ENCODE peak calls at places on chromosomes 13 and 19, in six cellular contexts. One of them, this sample, is unnamed.

GRCh38 chr19:38404858-38405257 is 2.0 kb downstream of the FAM98C start:
- DNase-seq in heart left ventricle: no peak
- DNase-seq in BJ: no peak
- DNase-seq in CD8-positive, alpha-beta memory T cell: no peak
- DNase-seq in IMR-90: no peak
- DNase-seq in uterus: no peak
- DNase-seq in this sample: no peak

GRCh38 chr19:55694656-55695491 is 19.8 kb downstream of the EPN1 start:
- DNase-seq in heart left ventricle: peak; percentile 18
- DNase-seq in BJ: no peak
- DNase-seq in CD8-positive, alpha-beta memory T cell: no peak
- DNase-seq in IMR-90: no peak
- DNase-seq in uterus: no peak
- DNase-seq in this sample: no peak

GRCh38 chr13:79311456-79311855 is 94.6 kb downstream of the RBM26 start:
- DNase-seq in heart left ventricle: no peak
- DNase-seq in BJ: no peak
- DNase-seq in CD8-positive, alpha-beta memory T cell: no peak
- DNase-seq in IMR-90: peak; percentile 69
- DNase-seq in uterus: no peak
- DNase-seq in this sample: no peak

GRCh38 chr19:29545866-29546582 is 20.2 kb downstream of the VSTM2B start:
- DNase-seq in heart left ventricle: no peak
- DNase-seq in BJ: no peak
- DNase-seq in CD8-positive, alpha-beta memory T cell: no peak
- DNase-seq in IMR-90: no peak
- DNase-seq in uterus: peak; percentile 0
- DNase-seq in this sample: no peak

GRCh38 chr13:110119943-110120905 is 186.7 kb downstream of the COL4A1 start:
- DNase-seq in heart left ventricle: peak; percentile 26
- DNase-seq in BJ: no peak
- DNase-seq in CD8-positive, alpha-beta memory T cell: no peak
- DNase-seq in IMR-90: peak; percentile 41
- DNase-seq in uterus: no peak
- DNase-seq in this sample: no peak

GRCh38 chr19:10742494-10742893 is 24.6 kb downstream of the DNM2 start:
- DNase-seq in heart left ventricle: no peak
- DNase-seq in BJ: no peak
- DNase-seq in CD8-positive, alpha-beta memory T cell: no peak
- DNase-seq in IMR-90: no peak
- DNase-seq in uterus: no peak
- DNase-seq in this sample: no peak

GRCh38 chr19:36916991-36917390 is 859 bp downstream of the ZNF568 start:
- DNase-seq in heart left ventricle: peak; percentile 24
- DNase-seq in BJ: peak; percentile 1
- DNase-seq in CD8-positive, alpha-beta memory T cell: no peak
- DNase-seq in IMR-90: peak; percentile 33
- DNase-seq in uterus: no peak
- DNase-seq in this sample: no peak

GRCh38 chr19:49073514-49074378 is 1.2 kb upstream of the KCNA7 start:
- DNase-seq in heart left ventricle: no peak
- DNase-seq in BJ: no peak
- DNase-seq in CD8-positive, alpha-beta memory T cell: no peak
- DNase-seq in IMR-90: no peak
- DNase-seq in uterus: no peak
- DNase-seq in this sample: no peak

GRCh38 chr13:99442273-99442895 is 58.9 kb upstream of the TM9SF2 start:
- DNase-seq in heart left ventricle: no peak
- DNase-seq in BJ: no peak
- DNase-seq in CD8-positive, alpha-beta memory T cell: peak; percentile 62
- DNase-seq in IMR-90: peak; percentile 45
- DNase-seq in uterus: no peak
- DNase-seq in this sample: no peak

GRCh38 chr19:32498641-32499200 is 82.3 kb upstream of the PDCD5 start:
- DNase-seq in heart left ventricle: no peak
- DNase-seq in BJ: no peak
- DNase-seq in CD8-positive, alpha-beta memory T cell: no peak
- DNase-seq in IMR-90: no peak
- DNase-seq in uterus: no peak
- DNase-seq in this sample: no peak

GRCh38 chr19:36579255-36579654 is 6.2 kb upstream of the ZNF529 start:
- DNase-seq in heart left ventricle: no peak
- DNase-seq in BJ: no peak
- DNase-seq in CD8-positive, alpha-beta memory T cell: no peak
- DNase-seq in IMR-90: no peak
- DNase-seq in uterus: no peak
- DNase-seq in this sample: no peak

GRCh38 chr13:59734393-59734792 is 429.3 kb downstream of the DIAPH3 start:
- DNase-seq in heart left ventricle: no peak
- DNase-seq in BJ: no peak
- DNase-seq in CD8-positive, alpha-beta memory T cell: no peak
- DNase-seq in IMR-90: no peak
- DNase-seq in uterus: no peak
- DNase-seq in this sample: no peak

GRCh38 chr13:45367995-45368394 is 27.0 kb upstream of the TPT1 start:
- DNase-seq in heart left ventricle: no peak
- DNase-seq in BJ: no peak
- DNase-seq in CD8-positive, alpha-beta memory T cell: no peak
- DNase-seq in IMR-90: no peak
- DNase-seq in uterus: no peak
- DNase-seq in this sample: no peak

GRCh38 chr13:102517959-102518358 is 78.8 kb upstream of the TPP2 start:
- DNase-seq in heart left ventricle: no peak
- DNase-seq in BJ: no peak
- DNase-seq in CD8-positive, alpha-beta memory T cell: no peak
- DNase-seq in IMR-90: no peak
- DNase-seq in uterus: no peak
- DNase-seq in this sample: no peak

GRCh38 chr13:90302113-90302512 is 1045.4 kb upstream of the MIR17HG start:
- DNase-seq in heart left ventricle: no peak
- DNase-seq in BJ: peak; percentile 21
- DNase-seq in CD8-positive, alpha-beta memory T cell: no peak
- DNase-seq in IMR-90: peak; percentile 10
- DNase-seq in uterus: no peak
- DNase-seq in this sample: no peak

GRCh38 chr19:18533058-18533457 is 10.3 kb downstream of the FKBP8 start:
- DNase-seq in heart left ventricle: no peak
- DNase-seq in BJ: no peak
- DNase-seq in CD8-positive, alpha-beta memory T cell: no peak
- DNase-seq in IMR-90: no peak
- DNase-seq in uterus: no peak
- DNase-seq in this sample: no peak

GRCh38 chr19:7533281-7533819 is 2.2 kb upstream of the PNPLA6 start:
- DNase-seq in heart left ventricle: peak; percentile 82
- DNase-seq in BJ: no peak
- DNase-seq in CD8-positive, alpha-beta memory T cell: no peak
- DNase-seq in IMR-90: peak; percentile 28
- DNase-seq in uterus: peak; percentile 82
- DNase-seq in this sample: peak; percentile 51

GRCh38 chr13:113997845-113998751 is 24.2 kb upstream of the C13orf46 start:
- DNase-seq in heart left ventricle: peak; percentile 76
- DNase-seq in BJ: peak; percentile 10
- DNase-seq in CD8-positive, alpha-beta memory T cell: no peak
- DNase-seq in IMR-90: peak; percentile 79
- DNase-seq in uterus: peak; percentile 59
- DNase-seq in this sample: no peak

GRCh38 chr13:104098421-104098820 is 1032.2 kb upstream of the SLC10A2 start:
- DNase-seq in heart left ventricle: no peak
- DNase-seq in BJ: no peak
- DNase-seq in CD8-positive, alpha-beta memory T cell: no peak
- DNase-seq in IMR-90: no peak
- DNase-seq in uterus: no peak
- DNase-seq in this sample: no peak

GRCh38 chr13:27958928-27959539 is 10.1 kb downstream of the CDX2 start:
- DNase-seq in heart left ventricle: no peak
- DNase-seq in BJ: no peak
- DNase-seq in CD8-positive, alpha-beta memory T cell: no peak
- DNase-seq in IMR-90: no peak
- DNase-seq in uterus: no peak
- DNase-seq in this sample: no peak

DNA sequence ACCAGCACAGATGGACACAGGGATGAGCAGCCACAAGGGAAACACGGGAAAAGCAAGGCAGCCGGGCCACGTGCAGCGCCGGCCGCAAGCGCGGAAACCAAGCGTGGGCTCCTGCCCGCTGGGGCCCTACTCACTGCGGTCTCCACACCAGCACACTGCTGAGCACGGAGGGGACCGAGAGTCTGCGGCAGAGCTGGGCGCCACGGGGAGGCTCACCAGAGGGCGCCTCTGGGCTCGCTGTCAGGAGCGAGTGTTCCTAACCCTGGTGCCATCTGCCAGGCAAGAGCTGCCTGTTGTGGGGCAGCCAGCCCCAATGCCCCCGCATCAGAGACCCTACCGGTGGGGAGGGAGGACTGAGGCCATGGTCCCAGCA is 26.5 kb downstream of the MPND start:
- DNase-seq in heart left ventricle: peak; percentile 65
- DNase-seq in BJ: no peak
- DNase-seq in CD8-positive, alpha-beta memory T cell: peak; percentile 63
- DNase-seq in IMR-90: peak; percentile 26
- DNase-seq in uterus: no peak
- DNase-seq in this sample: no peak
- H3K36me3 ChIP-seq in heart left ventricle: no peaks in the 10 kb centered on the region
- H3K36me3 ChIP-seq in BJ: peaks cover 18% of the 10 kb centered on the region
- H3K36me3 ChIP-seq in CD8-positive, alpha-beta memory T cell: peaks cover 5% of the 10 kb centered on the region
- H3K36me3 ChIP-seq in IMR-90: peaks cover 25% of the 10 kb centered on the region
- H3K36me3 ChIP-seq in uterus: no peaks in the 10 kb centered on the region
- H3K36me3 ChIP-seq in this sample: peaks cover 21% of the 10 kb centered on the region

GRCh38 chr13:50127017-50127725 is 111.9 kb downstream of the KCNRG start:
- DNase-seq in heart left ventricle: peak; percentile 62
- DNase-seq in BJ: no peak
- DNase-seq in CD8-positive, alpha-beta memory T cell: peak; percentile 50
- DNase-seq in IMR-90: peak; percentile 50
- DNase-seq in uterus: peak; percentile 49
- DNase-seq in this sample: no peak
- H3K27me3 ChIP-seq in heart left ventricle: peaks cover 11% of the 10 kb centered on the region
- H3K27me3 ChIP-seq in BJ: peaks cover 24% of the 10 kb centered on the region
- H3K27me3 ChIP-seq in CD8-positive, alpha-beta memory T cell: peaks cover 39% of the 10 kb centered on the region
- H3K27me3 ChIP-seq in IMR-90: peaks cover 10% of the 10 kb centered on the region
- H3K27me3 ChIP-seq in uterus: peaks cover 20% of the 10 kb centered on the region
- H3K27me3 ChIP-seq in this sample: no peaks in the 10 kb centered on the region

GRCh38 chr19:633068-633785 is at the start of gene POLRMT:
- DNase-seq in heart left ventricle: peak; percentile 99
- DNase-seq in BJ: peak; percentile 89
- DNase-seq in CD8-positive, alpha-beta memory T cell: peak; percentile 97
- DNase-seq in IMR-90: peak; percentile 98
- DNase-seq in uterus: peak; percentile 98
- DNase-seq in this sample: peak; percentile 97
- H3K4me3 ChIP-seq in heart left ventricle: peak within 1 kb of the TSS; percentile 97
- H3K4me3 ChIP-seq in BJ: peak within 1 kb of the TSS; percentile 80
- H3K4me3 ChIP-seq in CD8-positive, alpha-beta memory T cell: peak within 1 kb of the TSS; percentile 61
- H3K4me3 ChIP-seq in IMR-90: peak within 1 kb of the TSS; percentile 66
- H3K4me3 ChIP-seq in uterus: peak within 1 kb of the TSS; percentile 64
- H3K4me3 ChIP-seq in this sample: peak within 1 kb of the TSS; percentile 88

GRCh38 chr19:52200044-52200443 is 10.2 kb downstream of the PPP2R1A start:
- DNase-seq in heart left ventricle: peak; percentile 33
- DNase-seq in BJ: peak; percentile 55
- DNase-seq in CD8-positive, alpha-beta memory T cell: no peak
- DNase-seq in IMR-90: peak; percentile 78
- DNase-seq in uterus: peak; percentile 57
- DNase-seq in this sample: no peak

GRCh38 chr19:52198678-52199077 is 8.8 kb downstream of the PPP2R1A start:
- DNase-seq in heart left ventricle: no peak
- DNase-seq in BJ: no peak
- DNase-seq in CD8-positive, alpha-beta memory T cell: no peak
- DNase-seq in IMR-90: no peak
- DNase-seq in uterus: no peak
- DNase-seq in this sample: no peak

GRCh38 chr19:52191951-52192350 is 2.1 kb downstream of the PPP2R1A start:
- DNase-seq in heart left ventricle: peak; percentile 51
- DNase-seq in BJ: no peak
- DNase-seq in CD8-positive, alpha-beta memory T cell: no peak
- DNase-seq in IMR-90: no peak
- DNase-seq in uterus: no peak
- DNase-seq in this sample: no peak

GRCh38 chr19:52197964-52198363 is 8.1 kb downstream of the PPP2R1A start:
- DNase-seq in heart left ventricle: no peak
- DNase-seq in BJ: no peak
- DNase-seq in CD8-positive, alpha-beta memory T cell: no peak
- DNase-seq in IMR-90: no peak
- DNase-seq in uterus: no peak
- DNase-seq in this sample: no peak

DNA sequence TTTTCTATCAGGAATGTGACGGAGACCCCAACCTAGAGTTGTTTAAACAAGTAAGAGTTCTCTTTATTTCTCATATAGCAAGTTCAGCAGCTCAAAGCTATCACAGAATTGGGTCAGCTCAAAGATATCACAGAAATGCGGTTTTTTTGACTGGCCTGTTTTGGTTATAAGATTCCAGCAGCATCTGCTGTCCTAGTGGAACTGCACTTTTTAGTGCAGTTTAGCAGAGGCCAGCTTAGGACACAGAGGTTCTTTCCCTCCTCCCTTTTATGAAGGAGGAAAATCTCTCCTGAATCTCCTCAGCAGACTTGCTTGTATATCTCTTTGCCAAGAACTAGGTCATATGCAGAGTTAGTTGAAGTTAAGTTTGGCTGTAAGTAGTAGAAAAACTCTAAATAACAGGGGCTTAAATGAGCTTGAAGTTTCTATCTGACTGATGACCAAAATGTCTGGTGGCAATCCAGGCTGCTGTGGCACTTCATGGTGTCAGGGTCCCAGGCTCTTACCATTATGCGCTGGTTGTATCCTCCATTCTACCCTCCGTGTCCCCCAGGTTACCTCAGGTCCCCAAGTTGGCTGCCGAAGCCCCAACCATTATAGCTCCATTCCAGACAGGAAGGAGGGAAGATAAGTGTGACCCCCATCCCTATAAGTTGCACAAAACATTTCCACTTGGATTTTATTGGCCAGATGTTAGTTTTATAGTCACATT is 6.6 kb downstream of the PPP2R1A start:
- DNase-seq in heart left ventricle: no peak
- DNase-seq in BJ: no peak
- DNase-seq in CD8-positive, alpha-beta memory T cell: no peak
- DNase-seq in IMR-90: peak; percentile 62
- DNase-seq in uterus: no peak
- DNase-seq in this sample: no peak
- H3K36me3 ChIP-seq in heart left ventricle: no peaks in the 10 kb centered on the region
- H3K36me3 ChIP-seq in BJ: peaks cover 10% of the 10 kb centered on the region
- H3K36me3 ChIP-seq in CD8-positive, alpha-beta memory T cell: peaks cover 40% of the 10 kb centered on the region
- H3K36me3 ChIP-seq in IMR-90: peaks cover 52% of the 10 kb centered on the region
- H3K36me3 ChIP-seq in uterus: no peaks in the 10 kb centered on the region
- H3K36me3 ChIP-seq in this sample: peaks cover 17% of the 10 kb centered on the region

GRCh38 chr19:34034318-34034846 is 137.9 kb upstream of the LSM14A start:
- DNase-seq in heart left ventricle: no peak
- DNase-seq in BJ: no peak
- DNase-seq in CD8-positive, alpha-beta memory T cell: no peak
- DNase-seq in IMR-90: no peak
- DNase-seq in uterus: no peak
- DNase-seq in this sample: no peak
- H3K27me3 ChIP-seq in heart left ventricle: peaks cover 5% of the 10 kb centered on the region
- H3K27me3 ChIP-seq in BJ: no peaks in the 10 kb centered on the region
- H3K27me3 ChIP-seq in CD8-positive, alpha-beta memory T cell: no peaks in the 10 kb centered on the region
- H3K27me3 ChIP-seq in IMR-90: no peaks in the 10 kb centered on the region
- H3K27me3 ChIP-seq in uterus: no peaks in the 10 kb centered on the region
- H3K27me3 ChIP-seq in this sample: no peaks in the 10 kb centered on the region

GRCh38 chr19:14550201-14550754 is 20.9 kb downstream of the TECR start:
- DNase-seq in heart left ventricle: peak; percentile 42
- DNase-seq in BJ: no peak
- DNase-seq in CD8-positive, alpha-beta memory T cell: no peak
- DNase-seq in IMR-90: no peak
- DNase-seq in uterus: no peak
- DNase-seq in this sample: no peak
- H3K4me3 ChIP-seq in heart left ventricle: no peak overlapping the region
- H3K4me3 ChIP-seq in BJ: no peak overlapping the region
- H3K4me3 ChIP-seq in CD8-positive, alpha-beta memory T cell: no peak overlapping the region
- H3K4me3 ChIP-seq in IMR-90: no peak overlapping the region
- H3K4me3 ChIP-seq in uterus: no peak overlapping the region
- H3K4me3 ChIP-seq in this sample: no peak overlapping the region